ENCODE peak calls at places on chromosomes 13 and 19, in seven cellular contexts. J, Q, B, T, M, E and U are unnamed samples.

GRCh38 chr13:67299731-67300130 is 69.6 kb upstream of the PCDH9 start:
- DNase-seq in J (no peak), Q (no peak), B (no peak), T (no peak), M (no peak), E (no peak), U (no peak)

GRCh38 chr19:54707932-54708331 is 16.3 kb upstream of the KIR3DL3 start:
- DNase-seq in J (no peak), Q (no peak), B (no peak), T (no peak), M (no peak), E (no peak), U (no peak)

GRCh38 chr19:54469496-54469934 is 3.6 kb downstream of the CDC42EP5 start:
- DNase-seq in J (no peak), Q (no peak), B (no peak), T (no peak), M (no peak), E (peak), U (no peak)

GRCh38 chr13:37539176-37539575 is 59.4 kb downstream of the POSTN start:
- DNase-seq in J (no peak), Q (no peak), B (no peak), T (no peak), M (no peak), E (no peak), U (no peak)

GRCh38 chr19:41175825-41176734 is 16.9 kb upstream of the CYP2S1 start:
- DNase-seq in J (peak), Q (peak), B (peak), T (no peak), M (no peak), E (no peak), U (no peak)

GRCh38 chr19:12580180-12580694 is 29.0 kb upstream of the ZNF564 start:
- DNase-seq in J (no peak), Q (peak), B (peak), T (no peak), M (no peak), E (no peak), U (no peak)

GRCh38 chr13:32031815-32032345 is 306 bp downstream of the FRY start:
- DNase-seq in J (no peak), Q (no peak), B (no peak), T (peak), M (no peak), E (no peak), U (no peak)

GRCh38 chr19:46402725-46403124 is 10.6 kb downstream of the CCDC8 start:
- DNase-seq in J (no peak), Q (no peak), B (no peak), T (no peak), M (no peak), E (no peak), U (no peak)

GRCh38 chr13:29294869-29295268 is 300.6 kb downstream of the SLC7A1 start:
- DNase-seq in J (no peak), Q (no peak), B (no peak), T (no peak), M (no peak), E (no peak), U (no peak)

GRCh38 chr19:55160128-55160985 is 2.8 kb upstream of the TNNI3 start:
- DNase-seq in J (peak), Q (peak), B (peak), T (peak), M (peak), E (peak), U (peak)

GRCh38 chr19:13748169-13748884 is 16.0 kb upstream of the MRI1 start:
- DNase-seq in J (no peak), Q (no peak), B (no peak), T (peak), M (no peak), E (peak), U (peak)

GRCh38 chr19:13747098-13747453 is 17.2 kb upstream of the MRI1 start:
- DNase-seq in J (no peak), Q (no peak), B (no peak), T (no peak), M (no peak), E (no peak), U (no peak)

GRCh38 chr19:13742756-13743155 is 21.6 kb upstream of the MRI1 start:
- DNase-seq in J (no peak), Q (no peak), B (no peak), T (no peak), M (no peak), E (no peak), U (no peak)

GRCh38 chr19:13741893-13742292 is 22.4 kb upstream of the MRI1 start:
- DNase-seq in J (no peak), Q (no peak), B (no peak), T (no peak), M (no peak), E (no peak), U (no peak)

GRCh38 chr19:13744179-13744578 is 20.1 kb upstream of the MRI1 start:
- DNase-seq in J (no peak), Q (no peak), B (no peak), T (no peak), M (no peak), E (no peak), U (no peak)
- TF ChIP-seq JUND in J (no peak), Q (no peak), B (no peak), T (no peak), M (no peak), E (no peak), U (no peak)

GRCh38 chr13:110421061-110421460 is 114.0 kb downstream of the COL4A2 start:
- DNase-seq in J (no peak), Q (no peak), B (no peak), T (no peak), M (no peak), E (no peak), U (no peak)
- TF ChIP-seq JUND in J (no peak), Q (no peak), B (no peak), T (no peak), M (no peak), E (no peak), U (no peak)

GRCh38 chr19:4304509-4305252 is at the start of gene FSD1:
- DNase-seq in J (peak), Q (no peak), B (no peak), T (peak), M (no peak), E (peak), U (no peak)
- TF ChIP-seq JUND in J (no peak), Q (no peak), B (no peak), T (no peak), M (no peak), E (no peak), U (no peak)

DNA sequence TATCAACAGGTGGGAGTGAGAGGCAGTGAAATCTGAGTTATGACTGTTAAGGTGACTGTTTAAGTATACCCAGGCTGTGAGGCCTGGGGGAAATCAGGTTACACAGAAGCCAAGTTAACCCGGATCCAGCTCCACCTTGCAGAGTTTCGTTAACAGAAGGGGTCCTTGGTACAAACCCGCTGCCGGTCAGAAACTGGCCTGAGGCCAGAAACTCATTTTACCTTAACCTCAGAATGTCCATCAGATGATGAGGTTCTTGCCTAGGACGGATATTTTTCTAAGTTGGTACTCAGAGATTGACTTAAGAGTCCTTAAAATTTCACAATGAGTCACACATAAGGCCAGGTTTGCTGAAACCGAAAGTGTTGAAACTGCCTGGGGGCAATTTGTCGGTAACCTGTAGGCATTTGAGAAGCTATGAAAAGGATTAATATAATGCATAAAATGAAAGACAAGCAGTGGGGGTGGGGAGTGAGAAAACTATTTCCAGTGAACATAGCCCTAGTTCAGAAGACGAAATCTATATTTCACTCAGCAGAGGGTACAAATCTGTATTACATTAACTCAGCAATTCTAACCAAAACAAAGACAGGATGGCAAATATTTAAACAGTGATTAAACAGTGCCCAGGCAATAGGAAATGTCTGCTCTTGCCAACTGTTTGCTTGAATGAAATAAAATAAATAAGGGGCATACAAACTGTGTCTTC is 350.6 kb downstream of the KCNRG start:
- DNase-seq in J (no peak), Q (no peak), B (peak), T (no peak), M (peak), E (no peak), U (peak)
- TF ChIP-seq JUND in J (no peak), Q (no peak), B (no peak), T (no peak), M (no peak), E (no peak), U (no peak)

DNA sequence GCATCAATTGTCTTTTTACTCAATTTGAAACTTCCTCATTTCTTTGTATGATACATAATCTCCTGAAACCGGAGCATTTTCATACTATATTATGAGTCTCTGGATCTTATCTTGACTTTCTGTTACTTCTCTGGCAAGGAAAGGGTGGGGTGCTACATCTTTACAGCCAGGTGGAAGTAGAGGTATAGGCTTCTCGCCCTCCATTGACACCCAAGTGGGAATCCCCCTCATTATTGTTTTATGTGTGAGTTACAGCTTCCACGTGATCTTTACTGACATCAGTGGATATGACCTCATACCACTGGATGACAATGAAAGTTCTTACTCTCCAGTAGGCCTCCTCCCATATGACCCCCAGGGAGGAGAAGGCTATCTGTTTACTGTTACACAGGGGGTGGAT is 262.1 kb upstream of the DACH1 start:
- DNase-seq in J (no peak), Q (no peak), B (no peak), T (no peak), M (no peak), E (no peak), U (no peak)
- TF ChIP-seq JUND in J (no peak), Q (no peak), B (no peak), T (no peak), M (no peak), E (no peak), U (no peak)

DNA sequence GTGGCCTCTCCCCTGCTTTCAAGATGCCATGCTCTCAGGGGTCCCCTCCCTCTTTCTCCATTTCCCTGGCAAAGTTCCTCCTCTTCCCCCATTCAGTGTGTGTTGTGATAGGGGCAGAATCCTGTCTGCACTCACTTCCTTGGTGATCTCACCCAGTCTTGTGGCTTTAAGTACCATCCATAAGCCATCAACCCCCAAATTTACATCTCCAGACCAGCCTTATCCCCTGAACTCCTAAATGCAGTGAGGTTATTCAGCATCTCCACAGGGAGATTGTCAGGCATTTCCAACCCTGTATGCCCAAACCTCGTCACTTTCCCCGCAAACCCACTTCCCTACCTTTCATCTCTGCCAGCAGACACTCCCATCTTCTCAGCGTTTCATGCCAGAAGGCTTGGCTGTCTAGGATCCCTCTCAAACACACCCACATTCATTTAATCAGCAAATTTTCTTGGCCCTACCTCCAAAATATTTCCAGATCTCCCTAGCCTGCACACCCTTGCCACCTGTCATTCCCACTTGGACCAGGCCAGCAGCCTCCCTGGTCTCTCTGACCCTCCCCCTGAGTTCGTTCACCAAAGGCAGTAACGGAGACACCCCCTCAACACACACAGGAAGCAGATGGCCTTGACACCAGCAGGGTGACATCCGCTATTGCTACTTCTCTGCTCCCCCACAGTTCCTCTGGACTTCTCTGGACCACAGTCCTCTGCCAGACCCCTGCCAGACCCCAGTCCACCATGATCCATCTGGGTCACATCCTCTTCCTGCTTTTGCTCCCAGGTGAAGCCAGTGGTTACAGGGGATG is at the start of gene HCST:
- DNase-seq in J (no peak), Q (no peak), B (no peak), T (no peak), M (no peak), E (no peak), U (no peak)
- TF ChIP-seq JUND in J (no peak), Q (no peak), B (no peak), T (no peak), M (no peak), E (no peak), U (no peak)

GRCh38 chr19:5805465-5806132 is 732 bp downstream of the NRTN start:
- DNase-seq in J (no peak), Q (no peak), B (peak), T (peak), M (no peak), E (peak), U (peak)
- TF ChIP-seq JUND in J (no peak), Q (no peak), B (no peak), T (no peak), M (no peak), E (peak), U (no peak)

DNA sequence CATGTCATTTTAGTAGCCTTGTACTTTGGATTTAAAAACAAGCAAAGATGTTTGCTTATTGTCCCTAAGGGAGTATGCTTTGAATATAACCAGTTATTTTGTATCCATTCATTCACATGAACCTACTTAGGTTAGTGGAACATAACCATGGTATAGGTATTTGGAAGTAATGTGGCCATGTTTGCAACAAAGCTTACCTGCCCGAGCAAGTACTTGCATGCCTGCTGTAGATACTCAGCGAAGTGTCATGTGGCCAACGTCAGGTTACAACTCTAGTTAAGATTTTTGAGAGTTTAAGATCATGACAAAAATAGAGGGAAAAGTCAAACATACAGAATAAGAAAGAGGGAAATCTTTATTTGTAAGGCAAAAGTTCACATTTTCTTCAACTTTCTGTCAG is 57.2 kb downstream of the COG6 start:
- DNase-seq in J (no peak), Q (no peak), B (no peak), T (no peak), M (no peak), E (no peak), U (no peak)
- TF ChIP-seq JUND in J (no peak), Q (no peak), B (no peak), T (no peak), M (no peak), E (no peak), U (no peak)

GRCh38 chr19:32416749-32417469 is 11.3 kb downstream of the DPY19L3 start:
- DNase-seq in J (no peak), Q (no peak), B (no peak), T (no peak), M (no peak), E (no peak), U (no peak)
- TF ChIP-seq JUND in J (no peak), Q (no peak), B (no peak), T (no peak), M (no peak), E (no peak), U (no peak)